ENCODE peak calls at places on chromosomes 16 and 17, in six cellular contexts. V is left cardiac atrium, M is ELF-1, D is NCI-H1694, I is thyroid gland, J is cardiac fibroblast. G is an unnamed sample.

GRCh38 chr16:2535644-2536021 is 2.2 kb upstream of the PDPK1 start:
- DNase-seq in V (peak; percentile 44), M (peak; percentile 58), D (no peak), I (peak; percentile 4), J (peak; percentile 79), G (no peak)

GRCh38 chr16:74563828-74564263 is 43.1 kb downstream of the GLG1 start:
- DNase-seq in V (no peak), M (no peak), D (no peak), I (no peak), J (peak; percentile 72), G (no peak)

GRCh38 chr16:54266363-54266955 is 20.1 kb downstream of the IRX3 start:
- DNase-seq in V (no peak), M (no peak), D (no peak), I (no peak), J (peak; percentile 73), G (no peak)

GRCh38 chr17:66275651-66276050 is 26.8 kb upstream of the PRKCA start:
- DNase-seq in V (no peak), M (peak; percentile 8), D (no peak), I (no peak), J (peak; percentile 98), G (no peak)

GRCh38 chr16:17173134-17173729 is 297.5 kb downstream of the XYLT1 start:
- DNase-seq in V (peak; percentile 57), M (no peak), D (no peak), I (peak; percentile 16), J (peak; percentile 60), G (no peak)

GRCh38 chr17:57551321-57552079 is 193.6 kb downstream of the CCDC182 start:
- DNase-seq in V (no peak), M (no peak), D (no peak), I (no peak), J (no peak), G (no peak)

GRCh38 chr17:42438600-42439567 is 15.8 kb upstream of the CAVIN1 start:
- DNase-seq in V (no peak), M (no peak), D (no peak), I (peak; percentile 25), J (peak; percentile 55), G (peak; percentile 33)

GRCh38 chr16:27698266-27698665 is 148.3 kb downstream of the KATNIP start:
- DNase-seq in V (no peak), M (peak; percentile 86), D (peak; percentile 49), I (no peak), J (no peak), G (no peak)

GRCh38 chr16:28062261-28063046 is 1.1 kb downstream of the GSG1L start:
- DNase-seq in V (no peak), M (no peak), D (no peak), I (no peak), J (no peak), G (no peak)

GRCh38 chr16:51919736-51920135 is 627.2 kb downstream of the TOX3 start:
- DNase-seq in V (no peak), M (no peak), D (no peak), I (no peak), J (peak; percentile 49), G (no peak)

GRCh38 chr16:28524544-28525179 is 14.1 kb downstream of the NUPR1 start:
- DNase-seq in V (no peak), M (no peak), D (no peak), I (no peak), J (no peak), G (no peak)

GRCh38 chr16:78577597-78577996 is 478.1 kb downstream of the WWOX start:
- DNase-seq in V (no peak), M (no peak), D (no peak), I (no peak), J (no peak), G (peak; percentile 2)

GRCh38 chr17:34424814-34425490 is 61.9 kb upstream of the CCL1 start:
- DNase-seq in V (no peak), M (no peak), D (no peak), I (no peak), J (no peak), G (no peak)

GRCh38 chr16:16083421-16084156 is 134.2 kb downstream of the ABCC1 start:
- DNase-seq in V (no peak), M (no peak), D (no peak), I (no peak), J (peak; percentile 50), G (no peak)

GRCh38 chr16:54927125-54928015 is 3.3 kb upstream of the IRX5 start:
- DNase-seq in V (no peak), M (peak; percentile 30), D (no peak), I (no peak), J (no peak), G (no peak)

GRCh38 chr17:76702941-76703637 is 7.7 kb downstream of the MXRA7 start:
- DNase-seq in V (no peak), M (no peak), D (no peak), I (no peak), J (no peak), G (no peak)

GRCh38 chr16:66873685-66874055 is 6.6 kb upstream of the PDP2 start:
- DNase-seq in V (no peak), M (no peak), D (no peak), I (no peak), J (no peak), G (no peak)

GRCh38 chr17:33322063-33322462 is 29.0 kb upstream of the ASIC2 start:
- DNase-seq in V (no peak), M (no peak), D (no peak), I (no peak), J (no peak), G (no peak)

GRCh38 chr16:85724126-85724879 is 26.6 kb downstream of the C16orf74 start:
- DNase-seq in V (no peak), M (no peak), D (no peak), I (no peak), J (no peak), G (no peak)

GRCh38 chr17:72388765-72389473 is 268.1 kb downstream of the SOX9 start:
- DNase-seq in V (no peak), M (no peak), D (no peak), I (no peak), J (peak; percentile 31), G (no peak)

GRCh38 chr17:78034429-78035091 is 76.1 kb downstream of the TNRC6C start:
- DNase-seq in V (no peak), M (no peak), D (no peak), I (no peak), J (peak; percentile 70), G (no peak)

GRCh38 chr17:14471052-14471451 is 170.2 kb downstream of the HS3ST3B1 start:
- DNase-seq in V (no peak), M (no peak), D (no peak), I (no peak), J (peak; percentile 85), G (no peak)

GRCh38 chr17:55161935-55162555 is 102.7 kb upstream of the HLF start:
- DNase-seq in V (no peak), M (no peak), D (no peak), I (no peak), J (peak; percentile 94), G (no peak)

GRCh38 chr17:73553311-73553710 is 90.9 kb downstream of the SDK2 start:
- DNase-seq in V (no peak), M (no peak), D (no peak), I (no peak), J (no peak), G (no peak)

GRCh38 chr16:1845985-1846384 is 19.0 kb downstream of the FAHD1 start:
- DNase-seq in V (no peak), M (no peak), D (no peak), I (no peak), J (no peak), G (no peak)

GRCh38 chr17:5225668-5226457 is 8.8 kb downstream of the SCIMP start:
- DNase-seq in V (no peak), M (no peak), D (no peak), I (no peak), J (no peak), G (peak; percentile 8)

GRCh38 chr17:47401100-47401499 is 77.3 kb downstream of the EFCAB13 start:
- DNase-seq in V (no peak), M (no peak), D (no peak), I (no peak), J (no peak), G (no peak)

GRCh38 chr16:70715113-70715711 is 29.4 kb upstream of the MTSS2 start:
- DNase-seq in V (peak; percentile 90), M (peak; percentile 79), D (peak; percentile 50), I (peak; percentile 98), J (peak; percentile 97), G (no peak)

GRCh38 chr17:69710926-69711325 is 296.4 kb downstream of the MAP2K6 start:
- DNase-seq in V (no peak), M (no peak), D (no peak), I (no peak), J (peak; percentile 13), G (no peak)

GRCh38 chr17:48037036-48037881 is at the start of gene COPZ2:
- DNase-seq in V (peak; percentile 75), M (peak; percentile 28), D (no peak), I (peak; percentile 83), J (peak; percentile 59), G (peak; percentile 62)

G was measured in effector memory CD8-positive, alpha-beta T cell.